ENCODE peak calls at places on chromosomes 3 and 15, in seven cellular contexts. X is HepG2, E is SK-N-SH, M is HCT116, T is GM12878, U is K562, Z is H1. J is an unnamed sample.

GRCh38 chr15:85685366-85685765 is 109.4 kb downstream of the KLHL25 start:
- DNase-seq in X (no peak), E (no peak), M (no peak), T (no peak), U (no peak), Z (no peak), J (no peak)

GRCh38 chr3:98021821-98022220 is 13.3 kb downstream of the GABRR3 start:
- DNase-seq in X (no peak), E (no peak), M (no peak), T (no peak), U (no peak), Z (no peak), J (no peak)

GRCh38 chr15:61115679-61116078 is 113.4 kb downstream of the RORA start:
- DNase-seq in X (no peak), E (no peak), M (no peak), T (no peak), U (no peak), Z (no peak), J (no peak)

GRCh38 chr15:74127255-74127953 is 3.0 kb upstream of the ISLR2 start:
- DNase-seq in X (peak), E (peak), M (peak), T (no peak), U (peak), Z (peak), J (peak)

GRCh38 chr3:57464801-57465200 is 79.3 kb downstream of the DNAH12 start:
- DNase-seq in X (peak), E (no peak), M (peak), T (no peak), U (no peak), Z (no peak), J (no peak)

GRCh38 chr3:14810070-14810732 is 8.6 kb upstream of the FGD5 start:
- DNase-seq in X (no peak), E (peak), M (no peak), T (no peak), U (no peak), Z (peak), J (peak)

GRCh38 chr15:68599560-68600071 is 20.8 kb downstream of the CORO2B start:
- DNase-seq in X (no peak), E (peak), M (no peak), T (no peak), U (no peak), Z (peak), J (no peak)

GRCh38 chr3:187293977-187294376 is 2.4 kb upstream of the MASP1 start:
- DNase-seq in X (no peak), E (no peak), M (no peak), T (no peak), U (no peak), Z (no peak), J (no peak)

GRCh38 chr15:79431636-79432344 is at the start of gene MINAR1:
- DNase-seq in X (peak), E (peak), M (no peak), T (no peak), U (no peak), Z (peak), J (no peak)

GRCh38 chr3:52053307-52054304 is 2.8 kb downstream of the DUSP7 start:
- DNase-seq in X (no peak), E (no peak), M (no peak), T (peak), U (peak), Z (no peak), J (no peak)

GRCh38 chr3:47603332-47603731 is 24.7 kb upstream of the CSPG5 start:
- DNase-seq in X (no peak), E (no peak), M (no peak), T (no peak), U (no peak), Z (no peak), J (no peak)

GRCh38 chr3:47606171-47606570 is 27.5 kb upstream of the CSPG5 start:
- DNase-seq in X (no peak), E (no peak), M (no peak), T (no peak), U (no peak), Z (no peak), J (no peak)

GRCh38 chr3:47607335-47607734 is 28.7 kb upstream of the CSPG5 start:
- DNase-seq in X (no peak), E (no peak), M (no peak), T (no peak), U (no peak), Z (no peak), J (no peak)

GRCh38 chr3:47604145-47604544 is 25.5 kb upstream of the CSPG5 start:
- DNase-seq in X (no peak), E (no peak), M (no peak), T (no peak), U (no peak), Z (no peak), J (no peak)

GRCh38 chr3:47605646-47606045 is 27.0 kb upstream of the CSPG5 start:
- DNase-seq in X (no peak), E (no peak), M (no peak), T (no peak), U (no peak), Z (no peak), J (no peak)
- TF ChIP-seq JUND in X (no peak), E (no peak), M (no peak), T (no peak), U (no peak), Z (no peak), J (no peak)

DNA sequence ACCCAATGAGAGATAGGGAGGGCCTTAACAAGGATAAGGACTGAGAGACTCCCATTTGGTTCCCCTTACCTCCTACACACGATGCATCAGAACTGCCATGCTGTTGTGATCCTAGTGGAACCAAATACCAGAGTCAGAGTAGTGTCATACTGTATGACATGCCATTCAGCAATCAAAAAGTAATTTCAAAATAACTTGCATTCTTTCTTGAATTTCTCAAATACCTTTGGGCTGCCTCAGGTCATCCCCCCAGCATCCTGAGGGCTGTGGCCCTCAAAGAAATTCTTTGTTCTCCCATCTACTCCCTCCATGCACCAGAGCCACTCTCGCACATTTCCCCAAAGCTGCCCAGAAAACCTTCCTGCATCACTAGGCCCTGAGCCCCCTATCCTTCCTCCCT is 68.9 kb upstream of the PPP2R3A start:
- DNase-seq in X (no peak), E (no peak), M (no peak), T (no peak), U (no peak), Z (no peak), J (no peak)
- TF ChIP-seq JUND in X (no peak), E (no peak), M (no peak), T (no peak), U (no peak), Z (no peak), J (no peak)

GRCh38 chr3:49747792-49748480 is 24.2 kb upstream of the GMPPB start:
- DNase-seq in X (peak), E (no peak), M (no peak), T (no peak), U (no peak), Z (no peak), J (no peak)
- TF ChIP-seq JUND in X (no peak), E (no peak), M (no peak), T (no peak), U (no peak), Z (no peak), J (no peak)

GRCh38 chr3:147419062-147419701 is 10.0 kb downstream of the ZIC1 start:
- DNase-seq in X (no peak), E (peak), M (no peak), T (no peak), U (peak), Z (peak), J (no peak)
- TF ChIP-seq JUND in X (no peak), E (no peak), M (no peak), T (no peak), U (no peak), Z (no peak), J (no peak)

GRCh38 chr15:66359740-66360139 is 3.3 kb upstream of the TIPIN start:
- DNase-seq in X (peak), E (no peak), M (peak), T (peak), U (no peak), Z (no peak), J (no peak)

GRCh38 chr15:66356069-66356358 is 471 bp downstream of the TIPIN start:
- DNase-seq in X (no peak), E (no peak), M (no peak), T (no peak), U (no peak), Z (no peak), J (no peak)

GRCh38 chr15:66356359-66357236 is at the start of gene TIPIN:
- DNase-seq in X (peak), E (peak), M (peak), T (peak), U (peak), Z (peak), J (peak)
- TF ChIP-seq JUND in X (no peak), E (no peak), M (no peak), T (no peak), U (no peak), Z (no peak), J (no peak)

DNA sequence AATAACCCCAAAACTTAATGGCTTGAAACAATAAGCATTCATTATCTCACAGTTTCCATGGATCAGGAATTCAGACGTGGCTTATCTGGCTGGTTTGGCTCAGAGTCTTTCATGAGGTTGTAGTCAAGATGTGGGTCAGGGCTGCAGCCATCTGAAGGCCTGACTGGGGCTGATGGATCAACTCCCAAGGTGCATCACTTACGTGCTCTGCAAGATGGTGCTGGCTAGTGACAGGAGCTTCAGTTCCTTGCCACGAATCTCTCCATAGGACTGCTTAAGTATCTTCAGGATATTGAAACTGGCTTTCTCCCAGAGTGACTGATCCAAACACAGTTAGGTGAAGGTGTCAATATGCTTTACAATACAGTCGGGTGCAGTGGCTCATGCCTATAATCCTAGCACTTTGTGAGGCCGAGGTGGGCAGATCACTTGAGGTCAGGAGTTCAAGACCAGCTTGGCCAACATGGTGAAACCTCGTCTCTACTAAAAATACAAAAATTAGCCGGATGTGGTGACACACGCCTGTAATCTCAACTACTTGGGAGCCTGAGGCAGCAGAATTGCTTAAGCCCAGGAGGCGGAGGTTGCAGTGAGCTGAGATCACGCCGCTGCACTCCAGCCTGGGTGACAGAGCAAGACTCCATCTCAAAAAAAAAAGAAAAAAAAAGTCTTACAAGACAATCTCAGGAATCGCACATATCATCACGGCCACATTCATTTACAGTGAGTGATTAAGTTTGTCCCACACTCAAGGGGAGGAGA is 28.5 kb upstream of the PTPRG start:
- DNase-seq in X (no peak), E (no peak), M (no peak), T (no peak), U (no peak), Z (no peak), J (no peak)
- TF ChIP-seq JUND in X (no peak), E (no peak), M (no peak), T (no peak), U (no peak), Z (no peak), J (no peak)

DNA sequence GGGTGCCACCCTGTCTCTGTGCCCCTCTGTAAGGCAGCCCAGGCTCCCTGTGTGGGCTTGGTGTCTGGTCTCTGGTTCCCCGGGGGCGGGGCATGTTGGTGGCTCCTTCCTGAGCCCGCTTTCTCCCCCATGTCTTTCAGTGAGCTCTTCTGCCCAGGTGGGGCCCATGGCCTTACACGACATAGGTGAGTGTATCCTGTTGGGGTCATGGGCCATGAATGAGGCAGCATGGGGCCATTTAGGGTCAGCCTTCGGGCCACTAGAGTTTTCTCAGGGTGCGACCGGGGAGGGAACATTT is 195.1 kb downstream of the UBE3A start:
- DNase-seq in X (no peak), E (no peak), M (no peak), T (no peak), U (no peak), Z (no peak), J (no peak)
- TF ChIP-seq JUND in X (no peak), E (no peak), M (no peak), T (no peak), U (no peak), Z (no peak), J (no peak)

J was measured in T47D.